ENCODE peak calls at places on chromosomes 1 and 21, in four cellular contexts. B, I, S and C are unnamed samples.

GRCh38 chr21:23887709-23888303 is 1719.5 kb downstream of the MRPL39 start:
- DNase-seq in B (no peak), I (no peak), S (no peak), C (no peak)

GRCh38 chr1:228288536-228289238 is 80.8 kb downstream of the OBSCN start:
- DNase-seq in B (no peak), I (no peak), S (no peak), C (no peak)

GRCh38 chr1:84141177-84142003 is 2.7 kb upstream of the PRKACB start:
- DNase-seq in B (no peak), I (no peak), S (peak), C (no peak)

GRCh38 chr21:41706263-41706639 is 60.6 kb downstream of the RIPK4 start:
- DNase-seq in B (no peak), I (no peak), S (no peak), C (no peak)

GRCh38 chr21:28810826-28811524 is 181.7 kb downstream of the LTN1 start:
- DNase-seq in B (no peak), I (no peak), S (no peak), C (no peak)

GRCh38 chr1:209926045-209926444 is 12.0 kb upstream of the SYT14 start:
- DNase-seq in B (peak), I (no peak), S (peak), C (peak)

GRCh38 chr1:15998929-15999328 is 5.1 kb upstream of the SRARP start:
- DNase-seq in B (no peak), I (no peak), S (no peak), C (no peak)

GRCh38 chr1:186152227-186152944 is 222.7 kb downstream of the TPR start:
- DNase-seq in B (peak), I (no peak), S (peak), C (no peak)

GRCh38 chr1:248372394-248372793 is 3.2 kb upstream of the OR2T6 start:
- DNase-seq in B (no peak), I (no peak), S (no peak), C (no peak)

GRCh38 chr1:245932302-245932972 is 574.6 kb downstream of the SMYD3 start:
- DNase-seq in B (no peak), I (no peak), S (no peak), C (no peak)

GRCh38 chr21:40622531-40622930 is 224.4 kb downstream of the DSCAM start:
- DNase-seq in B (no peak), I (no peak), S (no peak), C (no peak)

GRCh38 chr1:23751050-23751814 is 8.0 kb downstream of the ELOA start:
- DNase-seq in B (no peak), I (no peak), S (peak), C (no peak)

GRCh38 chr21:43609501-43610340 is 49.6 kb downstream of the HSF2BP start:
- DNase-seq in B (no peak), I (peak), S (peak), C (peak)

GRCh38 chr1:21764615-21765423 is 18.1 kb downstream of the USP48 start:
- DNase-seq in B (peak), I (no peak), S (peak), C (peak)

GRCh38 chr1:174964261-174964984 is 35.3 kb upstream of the CACYBP start:
- DNase-seq in B (no peak), I (no peak), S (peak), C (no peak)

GRCh38 chr1:47501069-47501468 is 63.2 kb downstream of the FOXD2 start:
- DNase-seq in B (no peak), I (no peak), S (no peak), C (no peak)

GRCh38 chr1:203038217-203038741 is 12.0 kb downstream of the PPFIA4 start:
- DNase-seq in B (peak), I (no peak), S (peak), C (peak)

GRCh38 chr1:193417945-193418744 is 231.7 kb upstream of the B3GALT2 start:
- DNase-seq in B (no peak), I (no peak), S (peak), C (no peak)

GRCh38 chr1:214643032-214643431 is 40.0 kb downstream of the CENPF start:
- DNase-seq in B (no peak), I (no peak), S (no peak), C (no peak)

GRCh38 chr1:206930210-206930798 is 8.6 kb upstream of the FCMR start:
- DNase-seq in B (no peak), I (no peak), S (no peak), C (no peak)

GRCh38 chr21:45033791-45034555 is 40.4 kb upstream of the ADARB1 start:
- DNase-seq in B (peak), I (peak), S (peak), C (no peak)

GRCh38 chr1:161390559-161390858 is 22.8 kb upstream of the CFAP126 start:
- DNase-seq in B (no peak), I (no peak), S (no peak), C (no peak)

GRCh38 chr21:31218830-31219608 is 125.0 kb downstream of the TIAM1 start:
- DNase-seq in B (no peak), I (no peak), S (peak), C (peak)

GRCh38 chr1:210232524-210233215 is at the start of gene SERTAD4:
- DNase-seq in B (no peak), I (peak), S (peak), C (no peak)

GRCh38 chr1:10056599-10056987 is 23.8 kb downstream of the UBE4B start:
- DNase-seq in B (no peak), I (no peak), S (no peak), C (no peak)

GRCh38 chr1:19750101-19750881 is 49.4 kb downstream of the TMCO4 start:
- DNase-seq in B (no peak), I (no peak), S (peak), C (no peak)

GRCh38 chr1:38013027-38013588 is 574 bp downstream of the UTP11 start:
- DNase-seq in B (peak), I (no peak), S (peak), C (no peak)

DNA sequence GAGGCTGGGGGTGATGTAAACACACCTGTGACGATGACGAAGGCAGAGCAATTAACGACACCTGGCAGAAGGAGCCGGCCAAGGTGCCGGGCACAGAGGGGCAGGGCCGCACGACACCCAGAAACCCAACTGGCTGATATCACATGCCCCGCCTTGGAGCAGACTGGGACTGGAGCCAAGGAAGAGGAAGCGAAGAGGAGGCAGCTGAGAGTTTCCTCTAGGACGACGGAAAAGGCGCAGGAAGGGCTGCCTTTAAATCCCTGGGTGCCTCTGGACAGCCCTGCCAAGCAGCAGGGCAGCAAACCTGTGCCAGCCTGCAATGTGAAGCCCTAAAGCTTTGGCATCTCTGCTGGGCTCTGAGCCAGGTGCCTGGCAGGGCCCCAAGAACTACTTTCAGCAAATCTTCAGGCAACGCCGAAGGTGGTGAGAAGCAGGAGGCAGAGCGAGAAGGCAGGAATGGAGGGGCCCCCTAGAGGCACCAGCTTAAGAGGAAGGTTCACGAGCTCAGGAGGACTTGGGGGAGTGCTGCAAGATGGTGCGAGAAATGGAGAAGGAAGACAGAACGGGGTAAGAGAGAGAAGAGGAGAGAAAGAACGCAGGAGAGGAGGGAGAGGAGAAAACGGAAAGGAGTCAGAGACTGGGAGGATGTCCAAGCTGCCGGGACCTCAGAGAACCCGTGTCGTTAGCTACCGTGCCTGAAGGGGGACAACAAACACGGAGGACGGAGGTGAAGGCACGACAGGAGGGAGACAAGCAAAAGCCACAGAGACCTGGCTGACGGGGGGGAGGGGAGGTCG is 25.3 kb upstream of the PEF1 start:
- DNase-seq in B (no peak), I (peak), S (peak), C (no peak)
- TF ChIP-seq CTCF in B (no peak), I (no peak), S (no peak), C (peak)

GRCh38 chr1:111505641-111506119 is 2.2 kb upstream of the ADORA3 start:
- DNase-seq in B (no peak), I (no peak), S (no peak), C (no peak)
- H3K4me3 ChIP-seq in B (no peak), I (no peak), S (no peak), C (no peak)

DNA sequence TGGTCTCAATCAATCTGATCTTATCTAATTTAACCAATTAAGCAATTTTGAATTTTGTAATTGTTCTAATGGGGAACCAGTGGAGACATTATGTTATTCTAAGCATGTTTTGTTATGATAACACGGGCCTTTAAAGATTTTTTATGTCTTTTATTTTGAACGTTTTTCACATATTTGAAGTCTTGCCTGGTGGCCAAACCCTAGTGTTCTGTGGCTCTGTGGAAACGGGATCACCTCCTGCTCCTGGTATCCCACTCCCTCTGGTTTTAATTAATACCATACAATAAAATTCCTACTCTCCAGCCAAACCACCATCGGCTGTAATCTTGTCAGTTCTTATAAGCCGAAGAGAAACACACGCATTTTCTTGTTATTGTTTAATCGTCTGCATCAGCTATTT is 22.9 kb upstream of the LMO4 start:
- DNase-seq in B (peak), I (no peak), S (peak), C (no peak)
- TF ChIP-seq CTCF in B (no peak), I (no peak), S (no peak), C (no peak)

GRCh38 chr1:40539338-40539737 is 7.9 kb downstream of the ZNF684 start:
- DNase-seq in B (no peak), I (no peak), S (no peak), C (no peak)
- H3K4me3 ChIP-seq in B (no peak), I (no peak), S (no peak), C (no peak)

GRCh38 chr1:231584117-231584516 is 42.5 kb upstream of the DISC1 start:
- DNase-seq in B (peak), I (no peak), S (peak), C (no peak)
- TF ChIP-seq CTCF in B (peak), I (no peak), S (peak), C (peak)

GRCh38 chr1:41483960-41484844 is at the start of gene EDN2:
- DNase-seq in B (no peak), I (no peak), S (no peak), C (no peak)
- H3K4me3 ChIP-seq in B (no peak), I (no peak), S (no peak), C (no peak)